ENCODE peak calls at places on chromosome 16, in four cellular contexts. L, H, K and J are unnamed samples.

GRCh38 chr16:8262299-8262698 is 328.0 kb downstream of the TMEM114 start:
- DNase-seq in H (no peak), L (no peak), K (no peak), J (no peak)

GRCh38 chr16:21226749-21227148 is 6.8 kb upstream of the ANKS4B start:
- DNase-seq in L (no peak), K (no peak), H (no peak), J (no peak)

GRCh38 chr16:50835358-50836060 is 93.6 kb downstream of the CYLD start:
- DNase-seq in K (no peak), L (no peak), H (no peak), J (no peak)

GRCh38 chr16:58026705-58027340 is 1.3 kb downstream of the MMP15 start:
- DNase-seq in L (peak; percentile 75), K (no peak), H (no peak), J (no peak)

GRCh38 chr16:73058221-73058615 is 10.3 kb upstream of the ZFHX3 start:
- DNase-seq in H (no peak), K (no peak), L (peak; percentile 89), J (peak; percentile 46)

GRCh38 chr16:52548261-52549010 is 1.5 kb upstream of the TOX3 start:
- DNase-seq in L (no peak), H (no peak), K (no peak), J (no peak)

GRCh38 chr16:19844945-19845641 is 39.6 kb downstream of the GPRC5B start:
- DNase-seq in L (no peak), H (no peak), K (no peak), J (peak; percentile 18)

GRCh38 chr16:177394-177822 is 928 bp downstream of the HBA1 start:
- DNase-seq in L (no peak), H (no peak), K (no peak), J (no peak)

GRCh38 chr16:3017806-3018506 is at the start of gene CLDN6:
- DNase-seq in H (no peak), L (no peak), K (no peak), J (no peak)

DNA sequence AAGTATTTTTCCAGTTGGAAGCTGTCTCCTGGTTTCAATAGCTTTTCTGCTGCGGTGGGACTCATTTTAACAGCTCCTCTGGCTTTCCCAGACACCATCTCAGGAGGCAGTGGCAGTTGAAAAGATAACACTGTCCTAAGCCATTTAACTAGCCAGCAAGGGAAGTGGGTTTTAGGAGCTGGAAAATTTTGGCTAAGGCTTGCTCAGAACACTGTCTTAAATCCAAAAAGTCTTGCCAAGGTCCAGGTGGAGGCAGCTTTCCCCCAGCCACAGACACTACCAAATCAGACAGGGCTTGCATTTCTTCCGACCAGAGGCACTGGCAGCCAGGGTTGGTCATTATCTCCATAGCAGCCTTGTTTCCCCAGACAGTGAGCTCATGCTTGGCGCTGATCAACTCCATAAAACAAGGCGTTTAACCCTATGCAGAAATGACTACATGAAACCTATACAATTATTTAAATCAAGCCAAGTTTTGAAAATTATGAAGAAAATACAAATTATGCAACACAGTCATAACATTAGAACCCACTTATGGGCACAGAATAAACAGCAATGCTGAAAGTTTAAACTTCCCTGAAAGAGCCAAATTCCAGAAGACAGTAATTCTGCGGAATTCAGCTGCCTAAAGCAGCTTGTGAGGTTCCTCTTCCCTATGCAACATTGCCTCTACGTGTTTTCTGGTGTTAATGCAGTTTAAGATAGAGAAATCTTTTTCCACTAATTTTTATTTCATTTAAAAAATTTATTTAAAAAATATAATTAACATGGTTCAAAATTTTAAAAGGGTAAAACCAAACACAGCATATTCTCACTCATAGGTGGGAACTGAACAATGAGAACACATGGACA is 25.0 kb downstream of the GABARAPL2 start:
- DNase-seq in K (peak; percentile 20), H (peak; percentile 46), L (no peak), J (no peak)
- TF ChIP-seq CTCF in K (no peak), H (no peak), L (no peak), J (no peak)

GRCh38 chr16:49463529-49463928 is 89.9 kb downstream of the C16orf78 start:
- DNase-seq in L (peak; percentile 82), K (no peak), H (no peak), J (no peak)

GRCh38 chr16:49464093-49464492 is 90.5 kb downstream of the C16orf78 start:
- DNase-seq in K (no peak), L (peak; percentile 45), H (no peak), J (no peak)

GRCh38 chr16:49465661-49466528 is 92.3 kb downstream of the C16orf78 start:
- DNase-seq in K (no peak), H (no peak), L (peak; percentile 64), J (no peak)

GRCh38 chr16:49466529-49466831 is 92.9 kb downstream of the C16orf78 start:
- DNase-seq in L (peak; percentile 9), H (no peak), K (no peak), J (no peak)

DNA sequence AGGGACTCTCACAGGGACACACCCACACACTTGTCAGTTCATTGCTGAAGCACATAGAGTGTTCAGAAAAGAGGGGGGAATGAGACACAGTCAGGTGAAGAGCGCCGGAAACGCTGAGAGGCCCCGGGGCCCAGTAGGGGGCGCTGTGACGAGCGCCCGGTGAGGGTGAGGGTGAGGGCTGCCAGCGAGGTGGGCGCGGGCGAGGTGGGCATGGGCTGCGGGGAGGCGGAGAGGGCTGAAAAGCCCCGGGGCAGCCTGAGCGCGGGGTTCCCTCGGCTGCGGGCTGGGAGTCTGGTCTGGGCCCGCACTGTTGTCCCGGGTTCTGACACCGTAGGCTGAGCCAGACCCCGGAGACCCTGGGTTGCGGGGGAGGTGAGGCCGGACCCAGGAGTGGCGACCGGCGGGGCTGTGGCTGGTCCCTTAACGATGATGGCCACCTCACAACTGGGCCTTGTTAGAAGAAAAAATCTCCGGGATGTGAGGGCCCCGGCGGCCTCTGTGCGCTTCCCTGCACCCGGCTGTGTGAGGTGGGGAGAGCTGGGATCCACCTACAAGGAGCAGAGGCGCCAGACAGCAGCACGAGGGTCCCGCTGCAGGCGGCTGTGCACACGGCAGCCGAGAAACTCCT is 91.4 kb downstream of the C16orf78 start:
- DNase-seq in L (peak; percentile 73), H (no peak), K (no peak), J (no peak)
- TF ChIP-seq CTCF in L (peak; percentile 11), H (no peak), K (no peak), J (peak; percentile 10)

GRCh38 chr16:67199808-67200198 is 872 bp downstream of the ELMO3 start:
- DNase-seq in H (no peak), L (no peak), K (no peak), J (no peak)
- TF ChIP-seq CTCF in H (no peak), L (no peak), K (peak; percentile 40), J (no peak)

GRCh38 chr16:66515543-66516171 is 34.3 kb downstream of the TK2 start:
- DNase-seq in K (no peak), L (no peak), H (no peak), J (peak; percentile 55)
- TF ChIP-seq CTCF in K (peak; percentile 34), L (peak; percentile 67), H (no peak), J (peak; percentile 22)

GRCh38 chr16:78709137-78709871 is 609.9 kb downstream of the WWOX start:
- DNase-seq in H (no peak), K (no peak), L (no peak), J (no peak)

GRCh38 chr16:78703951-78704350 is 604.5 kb downstream of the WWOX start:
- DNase-seq in L (no peak), K (no peak), H (no peak), J (no peak)

GRCh38 chr16:78706637-78707036 is 607.2 kb downstream of the WWOX start:
- DNase-seq in K (no peak), L (no peak), H (no peak), J (no peak)

GRCh38 chr16:78704421-78704820 is 605.0 kb downstream of the WWOX start:
- DNase-seq in H (no peak), L (no peak), K (no peak), J (no peak)

DNA sequence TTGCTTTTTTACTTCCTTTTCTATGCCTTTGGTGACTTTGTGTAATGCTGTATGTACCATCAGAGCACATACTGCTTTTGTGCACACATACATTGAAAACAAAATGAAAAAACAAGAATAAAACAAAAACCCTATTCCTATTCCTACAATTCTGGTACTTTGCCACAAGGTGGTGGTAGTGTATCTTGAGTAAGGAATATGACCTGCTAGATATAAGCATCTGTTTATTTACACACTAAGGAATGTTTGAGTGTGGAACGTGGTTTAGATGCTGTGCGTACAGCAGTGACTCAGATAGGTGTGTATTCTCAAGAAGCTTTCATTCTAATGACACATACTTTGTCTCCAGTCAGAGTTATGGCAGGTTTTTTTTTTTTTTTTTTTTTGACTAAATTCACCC is 606.2 kb downstream of the WWOX start:
- DNase-seq in K (peak; percentile 99), H (no peak), L (no peak), J (peak; percentile 55)
- TF ChIP-seq CTCF in K (peak; percentile 46), H (no peak), L (peak; percentile 60), J (peak; percentile 61)

GRCh38 chr16:85652431-85653221 is 36.1 kb downstream of the GINS2 start:
- DNase-seq in H (no peak), K (peak; percentile 7), L (no peak), J (no peak)

GRCh38 chr16:85654251-85655115 is 34.3 kb downstream of the GINS2 start:
- DNase-seq in K (no peak), H (no peak), L (peak; percentile 71), J (no peak)

GRCh38 chr16:85651822-85652430 is 36.8 kb downstream of the GINS2 start:
- DNase-seq in H (no peak), K (no peak), L (no peak), J (peak; percentile 16)

GRCh38 chr16:85655216-85656129 is 33.3 kb downstream of the GINS2 start:
- DNase-seq in L (peak; percentile 72), H (no peak), K (no peak), J (no peak)

GRCh38 chr16:85653226-85653917 is 35.4 kb downstream of the GINS2 start:
- DNase-seq in H (no peak), K (no peak), L (no peak), J (no peak)
- TF ChIP-seq CTCF in H (no peak), K (no peak), L (no peak), J (no peak)

GRCh38 chr16:30041841-30042240 is 10.8 kb upstream of the TLCD3B start:
- DNase-seq in L (no peak), H (no peak), K (peak; percentile 39), J (peak; percentile 49)
- TF ChIP-seq CTCF in L (peak; percentile 46), H (no peak), K (peak; percentile 31), J (peak; percentile 54)

DNA sequence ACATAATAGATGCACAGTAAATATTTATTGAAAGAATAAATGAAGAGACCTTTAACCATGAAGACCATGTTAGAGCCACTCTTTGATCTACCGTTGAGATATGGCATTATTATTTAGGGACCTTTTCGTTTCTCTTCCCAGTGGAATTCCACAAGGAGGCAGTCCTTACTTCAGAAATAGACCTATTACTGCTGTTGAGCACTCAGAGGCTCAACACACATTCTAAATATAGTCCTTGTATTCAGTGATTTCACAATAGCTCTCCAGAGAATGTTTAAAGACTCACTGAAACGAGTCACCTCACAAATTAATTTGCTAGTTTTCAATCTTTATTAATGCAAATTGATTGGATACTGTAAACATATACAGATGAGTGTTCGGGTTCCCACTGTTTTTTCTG is 603.8 kb downstream of the CDH8 start:
- DNase-seq in K (peak; percentile 2), H (no peak), L (no peak), J (peak; percentile 6)
- TF ChIP-seq CTCF in K (no peak), H (no peak), L (no peak), J (no peak)

GRCh38 chr16:13839577-13839976 is 80.4 kb upstream of the ERCC4 start:
- DNase-seq in K (no peak), H (no peak), L (no peak), J (no peak)
- TF ChIP-seq CTCF in K (no peak), H (no peak), L (no peak), J (no peak)

GRCh38 chr16:88487920-88488842 is 35.1 kb downstream of the ZFPM1 start:
- DNase-seq in L (no peak), H (no peak), K (no peak), J (no peak)
- TF ChIP-seq CTCF in L (no peak), H (no peak), K (no peak), J (no peak)